ENCODE peak calls at places on chromosomes 12 and 14, in seven cellular contexts. F, Y, H, G, W, T and O are unnamed samples.
A peak's percentile ranks its signal among the peaks of the same experiment; 100 is the strongest.

GRCh38 chr12:98544741-98545140 is 29.4 kb downstream of the TMPO start:
- DNase-seq in T (no peak), F (no peak), W (no peak), Y (no peak), H (no peak), G (peak; percentile 8), O (no peak)

GRCh38 chr14:55731247-55731872 is 151.4 kb downstream of the KTN1 start:
- DNase-seq in G (no peak), H (no peak), W (no peak), T (no peak), F (no peak), Y (no peak), O (no peak)

GRCh38 chr12:104219908-104220404 is 4.4 kb downstream of the TXNRD1 start:
- DNase-seq in W (peak; percentile 97), G (peak; percentile 83), H (no peak), Y (peak; percentile 55), T (peak; percentile 93), F (no peak), O (no peak)

GRCh38 chr14:98714604-98715003 is 557.4 kb downstream of the BCL11B start:
- DNase-seq in T (no peak), W (no peak), Y (no peak), H (no peak), G (no peak), F (no peak), O (no peak)

GRCh38 chr14:42541535-42542001 is 934.9 kb downstream of the LRFN5 start:
- DNase-seq in W (no peak), G (peak; percentile 69), F (no peak), H (no peak), Y (no peak), T (no peak), O (no peak)

GRCh38 chr14:39109893-39110715 is 4.0 kb upstream of the GEMIN2 start:
- DNase-seq in Y (no peak), H (no peak), W (no peak), G (no peak), F (no peak), T (no peak), O (no peak)

GRCh38 chr14:82067221-82067620 is 533.6 kb upstream of the SEL1L start:
- DNase-seq in G (no peak), Y (no peak), H (no peak), F (no peak), W (no peak), T (no peak), O (no peak)

GRCh38 chr12:65565601-65566560 is 258.4 kb upstream of the HMGA2 start:
- DNase-seq in H (no peak), T (no peak), F (no peak), Y (no peak), G (peak; percentile 99), W (no peak), O (no peak)

GRCh38 chr12:4780624-4781023 is 60.4 kb downstream of the GALNT8 start:
- DNase-seq in T (no peak), W (no peak), F (no peak), H (no peak), Y (no peak), G (no peak), O (no peak)

GRCh38 chr14:104794641-104795467 is 694 bp downstream of the AKT1 start:
- DNase-seq in T (no peak), W (no peak), Y (peak; percentile 51), F (no peak), G (peak; percentile 19), H (no peak), O (no peak)

GRCh38 chr14:68363841-68364711 is 428.8 kb downstream of the ZFP36L1 start:
- DNase-seq in W (no peak), T (no peak), Y (no peak), F (no peak), G (peak; percentile 62), H (no peak), O (no peak)

GRCh38 chr14:68449565-68450295 is 343.1 kb downstream of the ZFP36L1 start:
- DNase-seq in G (no peak), W (no peak), F (no peak), H (no peak), Y (no peak), T (no peak), O (no peak)

GRCh38 chr14:99521176-99522024 is 40.2 kb downstream of the CCNK start:
- DNase-seq in G (no peak), W (no peak), Y (no peak), F (no peak), H (no peak), T (no peak), O (no peak)

GRCh38 chr12:19652391-19652790 is 213.1 kb downstream of the AEBP2 start:
- DNase-seq in T (no peak), F (no peak), Y (no peak), H (no peak), W (no peak), G (peak; percentile 46), O (no peak)

GRCh38 chr12:108609535-108610335 is 11.9 kb upstream of the TMEM119 start:
- DNase-seq in G (peak; percentile 85), Y (peak; percentile 50), W (no peak), H (peak; percentile 79), T (no peak), F (peak; percentile 83), O (no peak)

GRCh38 chr14:31280132-31280870 is 72.7 kb upstream of the HECTD1 start:
- DNase-seq in Y (no peak), W (no peak), H (no peak), G (no peak), T (no peak), F (no peak), O (no peak)

GRCh38 chr14:90396342-90397339 is at the start of gene CALM1:
- DNase-seq in H (peak; percentile 92), T (peak; percentile 81), G (peak; percentile 93), F (peak; percentile 95), Y (peak; percentile 96), W (peak; percentile 89), O (peak; percentile 63)

GRCh38 chr12:84315926-84316325 is 596.7 kb downstream of the SLC6A15 start:
- DNase-seq in F (no peak), T (no peak), W (no peak), Y (no peak), G (no peak), H (no peak), O (no peak)

GRCh38 chr12:116172224-116172849 is 105.2 kb downstream of the MED13L start:
- DNase-seq in F (no peak), W (no peak), T (no peak), H (no peak), G (no peak), Y (no peak), O (no peak)

GRCh38 chr14:92653162-92653651 is 95.2 kb downstream of the LGMN start:
- DNase-seq in G (no peak), W (no peak), Y (no peak), T (no peak), H (no peak), F (no peak), O (no peak)

GRCh38 chr14:56325251-56325839 is 207.1 kb downstream of the PELI2 start:
- DNase-seq in H (no peak), Y (no peak), G (peak; percentile 55), W (no peak), T (no peak), F (no peak), O (no peak)

GRCh38 chr14:105091335-105092123 is 26.3 kb upstream of the GPR132 start:
- DNase-seq in H (peak; percentile 60), T (peak; percentile 93), F (peak; percentile 52), G (no peak), Y (peak; percentile 94), W (peak; percentile 77), O (no peak)

DNA sequence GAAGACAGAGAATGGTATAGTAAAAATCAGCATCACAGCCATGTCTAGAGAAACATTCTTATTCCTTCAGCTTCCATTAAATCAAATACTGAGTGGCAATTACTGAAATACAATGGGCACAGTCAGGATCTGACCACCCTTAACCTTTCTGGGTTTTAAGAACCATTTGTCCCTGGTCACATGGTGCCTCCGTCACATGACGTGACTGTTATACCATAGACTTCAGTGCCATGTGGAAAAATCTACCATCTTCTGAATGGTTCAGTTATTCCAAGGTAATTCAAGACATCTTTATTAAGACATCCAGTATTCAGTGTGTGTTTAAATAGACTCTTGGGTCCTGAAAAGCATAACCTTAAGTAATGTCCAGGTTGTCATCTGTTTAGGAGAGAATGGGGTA is 553.1 kb upstream of the FLRT2 start:
- DNase-seq in F (no peak), T (no peak), H (no peak), Y (no peak), W (no peak), G (no peak), O (no peak)
- TF ChIP-seq POLR2A in F (no peak), T (no peak), H (no peak), Y (no peak), W (no peak), G (no peak), O (no peak)

GRCh38 chr12:64323006-64323405 is 67.6 kb downstream of the C12orf56 start:
- DNase-seq in T (no peak), H (no peak), F (no peak), G (no peak), Y (no peak), W (no peak), O (no peak)
- H3K27ac ChIP-seq in T (no peak overlapping the region), H (no peak overlapping the region), F (no peak overlapping the region), G (no peak overlapping the region), Y (no peak overlapping the region), W (no peak overlapping the region), O (no peak overlapping the region)

DNA sequence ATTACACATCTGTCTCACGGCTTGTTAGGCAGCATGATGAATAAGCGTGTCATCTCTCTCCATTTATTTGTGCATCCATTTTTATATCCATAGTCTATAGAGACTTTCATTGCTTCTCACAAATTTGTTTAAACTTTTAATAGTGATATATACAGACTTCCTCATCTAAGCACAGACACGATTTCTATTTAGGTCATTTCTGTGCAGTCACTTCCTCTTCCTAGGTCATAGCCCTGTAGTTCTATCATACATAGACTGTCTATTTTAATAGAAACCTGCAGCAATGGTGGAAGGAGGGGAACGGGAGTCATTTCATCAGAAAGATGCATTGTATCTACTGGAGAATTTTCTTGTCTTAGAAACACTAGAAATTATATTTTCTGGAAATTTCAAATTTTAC is 133.4 kb upstream of the FGD4 start:
- DNase-seq in G (no peak), F (no peak), Y (no peak), H (no peak), T (no peak), W (no peak), O (no peak)
- H3K4me1 ChIP-seq in G (peaks cover 5% of the 10 kb centered on the region), F (peaks cover 8% of the 10 kb centered on the region), Y (no peaks in the 10 kb centered on the region), H (no peaks in the 10 kb centered on the region), T (peaks cover 14% of the 10 kb centered on the region), W (peaks cover 1% of the 10 kb centered on the region), O (no peaks in the 10 kb centered on the region)

DNA sequence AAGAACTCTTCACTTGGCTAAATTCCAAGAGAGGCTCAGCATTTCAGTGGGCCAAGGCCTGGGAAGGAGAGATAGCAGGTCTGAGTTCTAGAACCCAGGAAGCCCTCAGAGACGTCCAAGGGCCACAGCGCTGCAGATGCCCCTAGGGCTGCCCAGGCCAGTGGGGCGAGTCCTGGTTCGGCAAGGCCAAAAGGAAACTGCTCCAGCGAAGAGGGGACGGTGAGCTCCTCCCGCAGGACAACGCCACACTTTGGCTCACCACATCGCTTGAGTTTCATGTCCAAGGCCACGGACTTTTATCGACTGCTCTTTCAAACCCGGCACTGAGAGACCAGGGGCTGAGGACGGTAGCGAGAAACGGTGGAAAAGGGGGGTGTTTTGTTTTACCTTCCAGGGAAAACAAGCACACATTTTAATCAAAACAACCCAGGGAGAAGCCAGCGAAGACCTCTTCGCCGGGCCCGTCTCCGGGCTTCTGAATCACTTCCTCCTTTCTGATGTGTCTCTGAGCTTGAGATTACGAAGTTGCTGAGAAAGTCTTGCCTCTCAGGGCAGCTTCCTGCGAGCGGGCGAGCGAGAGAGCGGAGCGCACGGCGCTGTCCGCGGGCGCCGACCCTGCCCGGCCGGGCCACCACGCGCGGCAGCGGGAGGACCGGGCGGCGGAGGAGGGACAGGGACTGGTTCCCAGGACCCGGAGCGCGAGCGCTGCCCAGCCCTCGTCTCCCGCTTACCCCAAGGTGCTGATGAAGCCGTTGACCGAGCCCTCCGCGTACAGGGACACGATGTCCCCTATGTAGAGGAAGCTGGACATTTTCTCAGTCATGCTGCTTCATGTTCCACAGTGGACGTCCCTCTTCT is 806 bp downstream of the ITPR2 start:
- DNase-seq in W (peak; percentile 19), H (peak; percentile 66), G (peak; percentile 80), T (peak; percentile 68), Y (peak; percentile 58), F (peak; percentile 70), O (no peak)
- TF ChIP-seq POLR2A in W (no peak), H (no peak), G (peak; percentile 96), T (no peak), Y (peak; percentile 23), F (peak; percentile 36), O (peak; percentile 72)